ENCODE peak calls at places on chromosomes 16 and 17, in seven cellular contexts. G is endodermal cell, U is K562, X is breast epithelium, N is sigmoid colon, W is upper lobe of left lung, S is BJ. R is an unnamed sample. For H3K36me3, the result is how much of the 10 kb centered on the place peaks cover.

GRCh38 chr16:73878616-73879015 is 418.0 kb upstream of the PSMD7 start:
- DNase-seq in U (no peak), G (no peak), X (no peak), S (peak), N (no peak), W (no peak), R (peak)

GRCh38 chr17:16886655-16887322 is 85.1 kb downstream of the TNFRSF13B start:
- DNase-seq in N (no peak), G (no peak), X (no peak), W (no peak), U (no peak), S (no peak), R (no peak)

GRCh38 chr16:57406881-57407280 is 2.3 kb downstream of the CCL17 start:
- DNase-seq in U (no peak), S (no peak), W (no peak), G (no peak), N (no peak), X (no peak), R (no peak)

GRCh38 chr17:9273334-9274118 is 252.2 kb downstream of the NTN1 start:
- DNase-seq in S (no peak), N (peak), U (no peak), G (peak), X (no peak), W (no peak), R (no peak)

GRCh38 chr16:55376045-55376444 is 52.0 kb downstream of the IRX6 start:
- DNase-seq in G (no peak), X (no peak), S (no peak), U (no peak), W (no peak), N (no peak), R (peak)

GRCh38 chr17:42563543-42563942 is 1.6 kb downstream of the COASY start:
- DNase-seq in N (no peak), X (peak), U (no peak), S (no peak), G (no peak), W (no peak), R (peak)

GRCh38 chr17:64354824-64355535 is 35.7 kb downstream of the PECAM1 start:
- DNase-seq in N (no peak), S (no peak), X (no peak), G (no peak), U (no peak), W (no peak), R (no peak)

GRCh38 chr17:63700528-63701441 is 860 bp upstream of the LIMD2 start:
- DNase-seq in G (peak), W (peak), S (no peak), N (peak), X (no peak), U (no peak), R (no peak)

GRCh38 chr17:3828151-3828851 is 17.7 kb downstream of the NCBP3 start:
- DNase-seq in N (peak), S (no peak), X (no peak), U (no peak), G (no peak), W (no peak), R (no peak)

GRCh38 chr17:65389426-65389825 is 172.0 kb downstream of the AXIN2 start:
- DNase-seq in G (no peak), U (no peak), N (no peak), S (peak), X (no peak), W (no peak), R (no peak)

GRCh38 chr17:2089021-2089422 is 34.1 kb downstream of the HIC1 start:
- DNase-seq in X (no peak), U (peak), G (no peak), N (no peak), S (no peak), W (no peak), R (no peak)

GRCh38 chr17:67194134-67194533 is 50.9 kb downstream of the HELZ start:
- DNase-seq in X (no peak), N (no peak), S (peak), W (no peak), G (no peak), U (no peak), R (no peak)

GRCh38 chr16:31700200-31700529 is 172.5 kb downstream of the AHSP start:
- DNase-seq in G (no peak), X (no peak), U (peak), N (no peak), S (no peak), W (no peak), R (no peak)

GRCh38 chr17:9470171-9470570 is 105.4 kb downstream of the STX8 start:
- DNase-seq in G (no peak), N (no peak), W (no peak), X (no peak), U (no peak), S (no peak), R (no peak)

GRCh38 chr16:7345423-7345822 is 12.8 kb downstream of the RBFOX1 start:
- DNase-seq in U (no peak), G (no peak), N (no peak), W (no peak), X (no peak), S (no peak), R (no peak)

GRCh38 chr17:55336426-55336825 is 71.7 kb downstream of the HLF start:
- DNase-seq in U (no peak), S (no peak), G (peak), X (no peak), N (no peak), W (no peak), R (no peak)

GRCh38 chr17:70345061-70345460 is 175.7 kb downstream of the KCNJ2 start:
- DNase-seq in N (no peak), S (no peak), G (no peak), U (no peak), W (no peak), X (no peak), R (no peak)

GRCh38 chr17:7932949-7933348 is 943 bp downstream of the CNTROB start:
- DNase-seq in G (peak), W (peak), S (no peak), X (peak), N (peak), U (peak), R (peak)

GRCh38 chr16:85902366-85903155 is 3.6 kb downstream of the IRF8 start:
- DNase-seq in N (no peak), G (peak), X (no peak), W (no peak), U (no peak), S (no peak), R (no peak)

GRCh38 chr16:60203525-60204124 is 1469.5 kb upstream of the GOT2 start:
- DNase-seq in X (no peak), N (no peak), U (no peak), G (no peak), W (no peak), S (no peak), R (no peak)

GRCh38 chr17:49565948-49566491 is 9.7 kb upstream of the NXPH3 start:
- DNase-seq in W (no peak), G (no peak), U (no peak), N (peak), S (no peak), X (peak), R (peak)

GRCh38 chr16:88610080-88610479 is 28.3 kb upstream of the IL17C start:
- DNase-seq in N (no peak), W (no peak), S (no peak), X (no peak), G (peak), U (no peak), R (no peak)
- TF ChIP-seq CTCF in N (no peak), W (no peak), S (peak), X (no peak), G (peak), U (peak), R (peak)

GRCh38 chr17:75044716-75045115 is 2.1 kb downstream of the ATP5PD start:
- DNase-seq in G (peak), W (no peak), U (no peak), N (peak), S (no peak), X (no peak), R (no peak)
- H3K4me3 ChIP-seq in G (peak), W (no peak), U (no peak), N (no peak), S (no peak), X (no peak), R (no peak)

GRCh38 chr17:59669411-59669810 is 37.8 kb downstream of the PTRH2 start:
- DNase-seq in G (no peak), S (no peak), N (no peak), X (no peak), U (no peak), W (no peak), R (no peak)

GRCh38 chr17:59669944-59670343 is 37.3 kb downstream of the PTRH2 start:
- DNase-seq in W (no peak), U (no peak), X (no peak), S (no peak), N (no peak), G (no peak), R (no peak)

GRCh38 chr17:59675231-59675630 is 32.0 kb downstream of the PTRH2 start:
- DNase-seq in X (no peak), G (no peak), W (no peak), N (no peak), U (no peak), S (no peak), R (no peak)

GRCh38 chr17:59668816-59669215 is 38.4 kb downstream of the PTRH2 start:
- DNase-seq in U (no peak), S (peak), X (no peak), W (no peak), N (no peak), G (no peak), R (peak)

GRCh38 chr17:59671386-59671785 is 35.8 kb downstream of the PTRH2 start:
- DNase-seq in S (no peak), X (no peak), W (no peak), U (no peak), G (no peak), N (no peak), R (no peak)
- H3K36me3 ChIP-seq in S (under half), X (under half), W (under half), U (half or more), G (half or more), N (under half), R (under half)

GRCh38 chr16:19008245-19008644 is 24.5 kb downstream of the TMC7 start:
- DNase-seq in X (no peak), S (peak), U (no peak), N (no peak), W (no peak), G (no peak), R (peak)
- TF ChIP-seq CTCF in X (no peak), S (no peak), U (no peak), N (no peak), W (no peak), G (no peak), R (no peak)

GRCh38 chr17:77528516-77529327 is 388.0 kb downstream of the SEC14L1 start:
- DNase-seq in X (no peak), S (no peak), G (peak), N (peak), U (no peak), W (peak), R (no peak)

GRCh38 chr17:77529328-77529650 is 388.5 kb downstream of the SEC14L1 start:
- DNase-seq in G (no peak), N (no peak), W (no peak), S (no peak), X (no peak), U (no peak), R (no peak)

GRCh38 chr17:77526728-77527355 is 386.1 kb downstream of the SEC14L1 start:
- DNase-seq in X (no peak), S (no peak), N (no peak), G (peak), U (no peak), W (no peak), R (no peak)

GRCh38 chr17:77527394-77527793 is 386.6 kb downstream of the SEC14L1 start:
- DNase-seq in W (no peak), N (no peak), G (peak), S (no peak), U (no peak), X (no peak), R (no peak)

GRCh38 chr17:77527836-77528505 is 387.2 kb downstream of the SEC14L1 start:
- DNase-seq in N (peak), S (no peak), X (no peak), G (peak), W (no peak), U (no peak), R (no peak)
- H3K4me3 ChIP-seq in N (peak), S (no peak), X (no peak), G (peak), W (peak), U (no peak), R (no peak)

DNA sequence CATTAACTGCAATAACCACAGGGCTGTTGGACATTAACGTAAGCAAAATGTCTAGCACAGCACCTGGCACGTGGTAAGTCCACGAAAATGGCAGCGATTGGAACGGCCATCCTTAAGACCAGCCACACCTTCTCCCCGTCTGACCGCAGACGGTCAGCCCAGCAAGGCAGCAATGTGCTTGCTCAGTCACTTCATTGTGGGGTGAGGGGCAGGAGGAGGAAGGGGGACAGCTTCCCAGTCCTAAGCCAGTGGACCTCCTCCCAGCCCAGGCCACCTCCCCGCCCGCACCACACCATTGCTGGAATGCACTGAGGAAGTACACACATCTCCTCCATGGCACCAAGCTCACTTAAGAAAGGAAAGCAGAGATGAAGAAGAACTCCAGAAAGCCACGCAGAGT is 8.6 kb upstream of the MYLK3 start:
- DNase-seq in N (no peak), S (no peak), W (peak), U (no peak), G (no peak), X (no peak), R (no peak)
- H3K36me3 ChIP-seq in N (under half), S (under half), W (under half), U (under half), G (under half), X (under half), R (under half)

DNA sequence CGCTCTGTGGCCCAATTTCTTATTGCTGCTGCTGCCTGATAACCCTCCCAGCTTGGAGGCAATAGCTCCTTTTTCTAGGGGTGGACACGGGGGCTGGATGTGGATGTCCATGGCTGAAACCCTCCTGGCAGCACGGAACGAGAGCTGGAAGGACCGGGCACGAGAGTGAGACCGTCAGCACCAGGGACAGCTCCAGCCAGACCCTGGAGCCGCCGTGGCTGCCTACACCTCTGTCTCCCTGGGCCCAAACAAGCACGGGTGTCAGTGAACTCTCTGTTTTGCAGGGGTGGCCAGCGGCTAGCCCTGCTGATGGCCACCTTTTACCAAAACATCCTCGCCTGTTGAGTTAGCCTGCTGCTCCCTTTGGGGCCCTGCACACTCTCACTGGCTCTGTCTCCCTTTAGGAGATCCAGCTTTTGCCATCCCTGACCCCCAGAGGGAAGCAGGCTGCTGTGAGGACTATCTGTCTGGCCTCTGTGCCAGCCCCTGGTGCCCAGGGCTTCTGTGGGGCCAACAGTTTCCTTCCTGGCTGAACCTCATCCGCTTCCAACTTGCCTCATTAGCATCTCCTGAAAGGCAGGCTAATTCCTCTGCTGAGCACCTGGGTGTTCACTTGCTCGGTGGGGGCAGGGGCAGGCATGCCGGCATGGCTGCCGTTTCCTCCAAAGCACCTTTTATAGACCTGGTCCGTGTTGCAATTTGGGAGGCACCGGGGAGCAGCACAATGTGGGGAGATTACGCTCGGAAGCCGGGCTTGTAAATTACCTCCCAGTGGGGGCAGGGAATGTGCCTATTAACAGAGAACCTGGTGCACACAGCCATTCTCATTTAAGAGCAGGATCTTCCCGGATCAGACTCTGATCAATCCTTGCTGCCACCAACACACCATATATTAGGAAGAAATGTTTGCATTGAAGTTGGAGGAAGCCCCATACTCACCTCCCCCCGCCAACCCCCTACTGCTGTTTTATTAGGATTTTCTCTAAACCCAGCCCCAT is 118.2 kb downstream of the ENGASE start:
- DNase-seq in G (peak), N (no peak), X (no peak), U (peak), S (no peak), W (no peak), R (peak)
- TF ChIP-seq CTCF in G (peak), N (no peak), X (no peak), U (no peak), S (no peak), W (no peak), R (no peak)

DNA sequence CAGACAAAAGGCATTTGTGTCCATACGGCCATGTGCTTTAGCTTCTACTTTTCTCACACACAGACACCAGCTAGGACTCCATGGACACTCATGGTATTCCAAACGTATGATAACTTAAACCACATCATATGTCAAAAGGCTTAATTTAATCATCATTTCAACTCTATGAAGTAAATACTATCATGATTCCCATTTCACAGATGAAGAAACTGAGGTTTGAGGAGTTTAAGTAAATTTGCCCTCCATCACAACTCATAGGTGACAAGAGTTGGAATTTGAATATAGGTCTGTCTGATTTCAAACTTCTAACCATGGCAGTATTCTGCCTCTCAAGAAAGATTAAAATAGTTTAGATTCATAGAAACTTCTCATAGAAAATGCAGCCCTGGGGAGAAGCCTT is 43.8 kb downstream of the CMC2 start:
- DNase-seq in U (no peak), X (no peak), N (no peak), S (no peak), G (no peak), W (no peak), R (no peak)
- H3K4me3 ChIP-seq in U (no peak), X (no peak), N (no peak), S (no peak), G (no peak), W (no peak), R (no peak)

R was measured in bronchial epithelial cell.